ENCODE peak calls at places on chromosomes 5 and 9, in nine cellular contexts. B is heart left ventricle; T is HL-60; N is keratinocyte; F is naive thymus-derived CD4-positive, alpha-beta T cell; G is effector memory CD4-positive, alpha-beta T cell; W is fibroblast of lung; E is brain microvascular endothelial cell; M is CD4-positive, CD25-positive, alpha-beta regulatory T cell. O is an unnamed sample.

GRCh38 chr5:10310073-10310779 is 2.5 kb upstream of the CMBL start:
- DNase-seq in B (no peak), T (no peak), N (peak; percentile 69), F (no peak), G (no peak), W (peak; percentile 68), E (peak; percentile 24), M (no peak), O (peak; percentile 96)

GRCh38 chr5:1909346-1909985 is 26.7 kb upstream of the IRX4 start:
- DNase-seq in B (no peak), T (no peak), N (no peak), F (no peak), G (no peak), W (no peak), E (no peak), M (no peak), O (peak; percentile 55)

GRCh38 chr5:76855961-76856360 is 6.1 kb downstream of the S100Z start:
- DNase-seq in B (no peak), T (peak; percentile 77), N (no peak), F (peak; percentile 27), G (no peak), W (no peak), E (no peak), M (no peak), O (no peak)

GRCh38 chr5:159338143-159338542 is 7.9 kb upstream of the IL12B start:
- DNase-seq in B (no peak), T (peak; percentile 29), N (no peak), F (no peak), G (no peak), W (no peak), E (no peak), M (no peak), O (no peak)

GRCh38 chr9:136979769-136980587 is 2.7 kb downstream of the PTGDS start:
- DNase-seq in B (no peak), T (no peak), N (no peak), F (no peak), G (no peak), W (no peak), E (no peak), M (no peak), O (no peak)

GRCh38 chr5:13248236-13248635 is 696.3 kb downstream of the DNAH5 start:
- DNase-seq in B (no peak), T (no peak), N (no peak), F (no peak), G (no peak), W (peak; percentile 58), E (no peak), M (no peak), O (no peak)

GRCh38 chr9:10678010-10678409 is 65.2 kb upstream of the PTPRD start:
- DNase-seq in B (no peak), T (no peak), N (no peak), F (no peak), G (no peak), W (no peak), E (no peak), M (no peak), O (no peak)

GRCh38 chr5:171589461-171589860 is 170.0 kb downstream of the FGF18 start:
- DNase-seq in B (no peak), T (no peak), N (no peak), F (no peak), G (no peak), W (no peak), E (no peak), M (no peak), O (no peak)

GRCh38 chr9:27535701-27536118 is 6.1 kb upstream of the MOB3B start:
- DNase-seq in B (no peak), T (no peak), N (no peak), F (no peak), G (no peak), W (no peak), E (no peak), M (no peak), O (no peak)

GRCh38 chr9:27534658-27535209 is 5.1 kb upstream of the MOB3B start:
- DNase-seq in B (no peak), T (no peak), N (no peak), F (no peak), G (no peak), W (no peak), E (no peak), M (no peak), O (no peak)

GRCh38 chr9:27532046-27532445 is 2.4 kb upstream of the MOB3B start:
- DNase-seq in B (no peak), T (no peak), N (no peak), F (no peak), G (no peak), W (no peak), E (no peak), M (no peak), O (no peak)

GRCh38 chr9:27536168-27536567 is 6.6 kb upstream of the MOB3B start:
- DNase-seq in B (no peak), T (no peak), N (no peak), F (no peak), G (no peak), W (no peak), E (no peak), M (no peak), O (no peak)

GRCh38 chr9:27534131-27534530 is 4.5 kb upstream of the MOB3B start:
- DNase-seq in B (no peak), T (no peak), N (no peak), F (no peak), G (no peak), W (no peak), E (no peak), M (no peak), O (no peak)
- H3K27ac ChIP-seq in B (no peak overlapping the region), T (no peak overlapping the region), N (no peak overlapping the region), F (no peak overlapping the region), G (no peak overlapping the region), W (no peak overlapping the region), E (no peak overlapping the region), M (no peak overlapping the region), O (no peak overlapping the region)

DNA sequence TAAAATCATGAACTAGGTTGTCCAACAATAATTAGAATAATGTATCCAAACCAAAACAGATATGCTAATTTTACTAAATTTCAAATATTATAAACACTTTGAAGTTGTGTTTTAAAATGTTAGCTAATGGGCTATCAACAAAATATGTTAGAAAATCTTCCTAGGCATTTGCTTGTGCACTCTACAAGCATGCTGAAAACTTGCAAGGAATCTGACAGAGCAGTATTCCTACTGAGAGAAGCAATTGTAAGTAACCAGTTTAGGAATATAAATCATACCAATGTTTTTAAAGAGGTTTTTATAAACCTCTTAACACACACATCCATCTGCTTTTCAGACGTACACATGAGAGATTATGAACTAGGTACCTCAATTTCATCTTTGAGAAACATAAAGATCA is 228.4 kb upstream of the TBCA start:
- DNase-seq in B (no peak), T (no peak), N (no peak), F (no peak), G (no peak), W (peak; percentile 5), E (no peak), M (no peak), O (no peak)
- H3K27ac ChIP-seq in B (no peak overlapping the region), T (peak overlapping the region; percentile 68), N (no peak overlapping the region), F (no peak overlapping the region), G (no peak overlapping the region), W (no peak overlapping the region), E (peak overlapping the region; percentile 6), M (no peak overlapping the region), O (no peak overlapping the region)

GRCh38 chr9:114403153-114403756 is 15.5 kb upstream of the AKNA start:
- DNase-seq in B (no peak), T (no peak), N (no peak), F (no peak), G (no peak), W (no peak), E (no peak), M (no peak), O (no peak)

GRCh38 chr9:114407889-114408288 is 20.1 kb upstream of the AKNA start:
- DNase-seq in B (no peak), T (no peak), N (no peak), F (no peak), G (no peak), W (no peak), E (no peak), M (no peak), O (no peak)

GRCh38 chr9:114404531-114404930 is 16.7 kb upstream of the AKNA start:
- DNase-seq in B (no peak), T (no peak), N (no peak), F (no peak), G (no peak), W (no peak), E (no peak), M (no peak), O (no peak)

GRCh38 chr9:114406441-114406840 is 18.7 kb upstream of the AKNA start:
- DNase-seq in B (no peak), T (no peak), N (no peak), F (no peak), G (no peak), W (no peak), E (no peak), M (no peak), O (no peak)

DNA sequence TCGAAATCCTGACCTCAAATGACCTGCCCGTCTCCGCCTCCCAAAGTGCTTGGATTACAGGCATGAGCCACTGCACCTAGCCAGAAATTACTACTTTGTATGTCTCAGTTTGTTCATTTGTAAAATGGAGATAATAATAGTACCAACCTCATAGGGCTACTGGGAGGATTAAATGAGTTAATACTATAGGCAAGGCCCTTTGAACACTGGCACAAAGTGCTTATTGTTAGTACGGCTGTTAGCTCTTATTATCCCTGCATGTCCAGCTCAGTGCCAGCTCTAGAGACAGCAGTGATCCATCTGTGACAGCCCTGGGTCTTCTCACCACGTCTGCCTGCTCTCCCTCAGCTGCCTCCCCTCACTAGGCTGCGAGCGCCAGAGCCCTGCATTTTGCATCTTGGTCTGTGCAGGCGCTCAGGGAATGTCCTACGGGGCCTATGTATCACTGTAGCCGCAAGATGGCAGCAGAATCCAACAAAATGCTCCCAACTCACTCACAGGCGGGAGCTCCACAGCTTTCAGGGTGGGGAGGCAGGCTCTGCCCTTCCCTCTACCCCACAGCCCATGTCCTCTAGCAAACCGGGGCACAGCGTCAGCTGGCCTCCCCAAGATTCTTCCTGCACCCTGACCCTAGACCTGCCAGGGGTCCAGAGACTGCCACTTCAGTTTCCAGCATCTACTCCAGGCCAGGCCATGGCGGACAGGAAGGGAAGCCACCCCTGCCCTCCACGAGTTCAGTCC is 17.7 kb upstream of the AKNA start:
- DNase-seq in B (peak; percentile 81), T (peak; percentile 75), N (peak; percentile 38), F (peak; percentile 72), G (peak; percentile 70), W (peak; percentile 61), E (peak; percentile 74), M (peak; percentile 65), O (no peak)
- H3K27ac ChIP-seq in B (no peak overlapping the region), T (no peak overlapping the region), N (no peak overlapping the region), F (no peak overlapping the region), G (no peak overlapping the region), W (no peak overlapping the region), E (no peak overlapping the region), M (no peak overlapping the region), O (no peak overlapping the region)

DNA sequence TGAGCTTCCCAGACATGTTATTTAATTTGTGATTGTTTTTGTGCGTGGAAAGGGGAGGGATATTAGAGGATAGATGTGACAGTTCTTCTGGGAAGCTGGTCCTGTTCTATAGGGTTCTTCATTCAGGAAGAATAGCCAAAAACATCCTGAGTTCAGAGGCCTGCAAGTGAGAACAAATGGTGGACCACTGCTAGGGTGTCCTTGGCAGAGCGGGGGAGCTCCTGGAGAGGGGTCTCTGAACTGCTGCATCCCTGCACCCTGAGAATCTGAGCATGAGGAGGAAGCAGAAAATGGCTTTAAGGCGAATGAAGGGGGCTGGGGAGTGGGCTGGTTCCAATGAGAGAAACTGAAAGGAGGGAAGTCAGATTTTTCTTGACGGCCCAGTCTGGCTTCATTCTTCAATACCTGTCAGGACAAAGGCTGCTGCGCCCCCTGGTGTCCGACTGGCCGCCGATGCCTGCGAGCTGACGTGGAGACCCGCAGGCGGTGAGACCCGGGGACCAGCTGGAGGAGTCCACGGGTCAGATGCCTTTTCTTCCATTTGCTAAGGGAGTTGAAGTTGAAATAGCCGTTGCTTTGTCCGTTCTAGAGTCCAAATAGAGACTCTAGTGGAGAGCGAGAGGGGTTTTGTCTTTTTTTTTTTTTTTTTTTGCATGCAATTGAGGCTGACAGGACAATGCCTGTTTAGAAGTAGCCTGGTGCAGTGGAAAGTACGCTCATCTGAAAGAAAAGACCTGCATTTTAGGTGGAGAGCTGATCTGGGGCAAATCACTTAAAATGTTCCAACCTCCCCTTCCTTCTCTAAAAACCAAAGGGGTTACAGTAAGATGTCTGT is 39.5 kb upstream of the NFIB start:
- DNase-seq in B (peak; percentile 93), T (peak; percentile 48), N (no peak), F (peak; percentile 10), G (peak; percentile 53), W (peak; percentile 76), E (peak; percentile 84), M (peak; percentile 15), O (peak; percentile 82)
- H3K27ac ChIP-seq in B (peak overlapping the region; percentile 79), T (no peak overlapping the region), N (no peak overlapping the region), F (no peak overlapping the region), G (no peak overlapping the region), W (no peak overlapping the region), E (no peak overlapping the region), M (no peak overlapping the region), O (no peak overlapping the region)